ENCODE peak calls at places on chromosomes 6 and 20, in six cellular contexts. One of them, this sample, is unnamed.

GRCh38 chr6:11793277-11793676 is 14.7 kb upstream of the ADTRP start:
- DNase-seq in skeletal muscle cell: no peak
- DNase-seq in transverse colon: no peak
- DNase-seq in activated CD4-positive, alpha-beta memory T cell treated with anti-CD3 and anti-CD28 coated beads, Interleukin-2, amount 10 ng/mL, durations not matched to agents 7 days and 5 days: no peak
- DNase-seq in HS-5: no peak
- DNase-seq in activated naive CD4-positive, alpha-beta T cell treated with anti-CD3 and anti-CD28 coated beads for 36 hours: no peak
- DNase-seq in this sample: no peak

GRCh38 chr6:50264995-50265571 is 215.4 kb upstream of the DEFB112 start:
- DNase-seq in skeletal muscle cell: no peak
- DNase-seq in transverse colon: no peak
- DNase-seq in activated CD4-positive, alpha-beta memory T cell treated with anti-CD3 and anti-CD28 coated beads, Interleukin-2, amount 10 ng/mL, durations not matched to agents 7 days and 5 days: no peak
- DNase-seq in HS-5: no peak
- DNase-seq in activated naive CD4-positive, alpha-beta T cell treated with anti-CD3 and anti-CD28 coated beads for 36 hours: no peak
- DNase-seq in this sample: no peak

GRCh38 chr6:168163096-168163731 is 84.2 kb upstream of the FRMD1 start:
- DNase-seq in skeletal muscle cell: no peak
- DNase-seq in transverse colon: peak
- DNase-seq in activated CD4-positive, alpha-beta memory T cell treated with anti-CD3 and anti-CD28 coated beads, Interleukin-2, amount 10 ng/mL, durations not matched to agents 7 days and 5 days: no peak
- DNase-seq in HS-5: no peak
- DNase-seq in activated naive CD4-positive, alpha-beta T cell treated with anti-CD3 and anti-CD28 coated beads for 36 hours: no peak
- DNase-seq in this sample: no peak

GRCh38 chr20:39474829-39475228 is 512.7 kb downstream of the DHX35 start:
- DNase-seq in skeletal muscle cell: no peak
- DNase-seq in transverse colon: no peak
- DNase-seq in activated CD4-positive, alpha-beta memory T cell treated with anti-CD3 and anti-CD28 coated beads, Interleukin-2, amount 10 ng/mL, durations not matched to agents 7 days and 5 days: no peak
- DNase-seq in HS-5: no peak
- DNase-seq in activated naive CD4-positive, alpha-beta T cell treated with anti-CD3 and anti-CD28 coated beads for 36 hours: no peak
- DNase-seq in this sample: no peak

GRCh38 chr6:152978058-152978457 is 4.8 kb downstream of the FBXO5 start:
- DNase-seq in skeletal muscle cell: no peak
- DNase-seq in transverse colon: no peak
- DNase-seq in activated CD4-positive, alpha-beta memory T cell treated with anti-CD3 and anti-CD28 coated beads, Interleukin-2, amount 10 ng/mL, durations not matched to agents 7 days and 5 days: no peak
- DNase-seq in HS-5: no peak
- DNase-seq in activated naive CD4-positive, alpha-beta T cell treated with anti-CD3 and anti-CD28 coated beads for 36 hours: no peak
- DNase-seq in this sample: no peak

GRCh38 chr6:10413850-10414765 is 766 bp downstream of the TFAP2A start:
- DNase-seq in skeletal muscle cell: no peak
- DNase-seq in transverse colon: no peak
- DNase-seq in activated CD4-positive, alpha-beta memory T cell treated with anti-CD3 and anti-CD28 coated beads, Interleukin-2, amount 10 ng/mL, durations not matched to agents 7 days and 5 days: no peak
- DNase-seq in HS-5: no peak
- DNase-seq in activated naive CD4-positive, alpha-beta T cell treated with anti-CD3 and anti-CD28 coated beads for 36 hours: no peak
- DNase-seq in this sample: no peak

GRCh38 chr6:111481836-111482235 is 1.2 kb downstream of the REV3L start:
- DNase-seq in skeletal muscle cell: no peak
- DNase-seq in transverse colon: no peak
- DNase-seq in activated CD4-positive, alpha-beta memory T cell treated with anti-CD3 and anti-CD28 coated beads, Interleukin-2, amount 10 ng/mL, durations not matched to agents 7 days and 5 days: no peak
- DNase-seq in HS-5: no peak
- DNase-seq in activated naive CD4-positive, alpha-beta T cell treated with anti-CD3 and anti-CD28 coated beads for 36 hours: no peak
- DNase-seq in this sample: no peak

GRCh38 chr6:134619789-134620188 is 301.9 kb upstream of the SGK1 start:
- DNase-seq in skeletal muscle cell: peak
- DNase-seq in transverse colon: no peak
- DNase-seq in activated CD4-positive, alpha-beta memory T cell treated with anti-CD3 and anti-CD28 coated beads, Interleukin-2, amount 10 ng/mL, durations not matched to agents 7 days and 5 days: no peak
- DNase-seq in HS-5: no peak
- DNase-seq in activated naive CD4-positive, alpha-beta T cell treated with anti-CD3 and anti-CD28 coated beads for 36 hours: no peak
- DNase-seq in this sample: no peak

GRCh38 chr20:22411568-22412450 is 172.6 kb downstream of the FOXA2 start:
- DNase-seq in skeletal muscle cell: no peak
- DNase-seq in transverse colon: no peak
- DNase-seq in activated CD4-positive, alpha-beta memory T cell treated with anti-CD3 and anti-CD28 coated beads, Interleukin-2, amount 10 ng/mL, durations not matched to agents 7 days and 5 days: no peak
- DNase-seq in HS-5: no peak
- DNase-seq in activated naive CD4-positive, alpha-beta T cell treated with anti-CD3 and anti-CD28 coated beads for 36 hours: no peak
- DNase-seq in this sample: no peak

GRCh38 chr20:25508083-25508770 is 77.1 kb downstream of the NINL start:
- DNase-seq in skeletal muscle cell: peak
- DNase-seq in transverse colon: peak
- DNase-seq in activated CD4-positive, alpha-beta memory T cell treated with anti-CD3 and anti-CD28 coated beads, Interleukin-2, amount 10 ng/mL, durations not matched to agents 7 days and 5 days: no peak
- DNase-seq in HS-5: no peak
- DNase-seq in activated naive CD4-positive, alpha-beta T cell treated with anti-CD3 and anti-CD28 coated beads for 36 hours: no peak
- DNase-seq in this sample: no peak

GRCh38 chr20:50320910-50321796 is 130.5 kb downstream of the CEBPB start:
- DNase-seq in skeletal muscle cell: peak
- DNase-seq in transverse colon: peak
- DNase-seq in activated CD4-positive, alpha-beta memory T cell treated with anti-CD3 and anti-CD28 coated beads, Interleukin-2, amount 10 ng/mL, durations not matched to agents 7 days and 5 days: peak
- DNase-seq in HS-5: peak
- DNase-seq in activated naive CD4-positive, alpha-beta T cell treated with anti-CD3 and anti-CD28 coated beads for 36 hours: no peak
- DNase-seq in this sample: no peak

GRCh38 chr6:87322304-87323212 is at the start of gene SMIM8:
- DNase-seq in skeletal muscle cell: peak
- DNase-seq in transverse colon: peak
- DNase-seq in activated CD4-positive, alpha-beta memory T cell treated with anti-CD3 and anti-CD28 coated beads, Interleukin-2, amount 10 ng/mL, durations not matched to agents 7 days and 5 days: peak
- DNase-seq in HS-5: peak
- DNase-seq in activated naive CD4-positive, alpha-beta T cell treated with anti-CD3 and anti-CD28 coated beads for 36 hours: peak
- DNase-seq in this sample: peak

GRCh38 chr6:157892363-157892878 is 69.4 kb downstream of the SNX9 start:
- DNase-seq in skeletal muscle cell: no peak
- DNase-seq in transverse colon: no peak
- DNase-seq in activated CD4-positive, alpha-beta memory T cell treated with anti-CD3 and anti-CD28 coated beads, Interleukin-2, amount 10 ng/mL, durations not matched to agents 7 days and 5 days: no peak
- DNase-seq in HS-5: no peak
- DNase-seq in activated naive CD4-positive, alpha-beta T cell treated with anti-CD3 and anti-CD28 coated beads for 36 hours: no peak
- DNase-seq in this sample: no peak

GRCh38 chr6:82408952-82409421 is 45.4 kb downstream of the TPBG start:
- DNase-seq in skeletal muscle cell: peak
- DNase-seq in transverse colon: no peak
- DNase-seq in activated CD4-positive, alpha-beta memory T cell treated with anti-CD3 and anti-CD28 coated beads, Interleukin-2, amount 10 ng/mL, durations not matched to agents 7 days and 5 days: no peak
- DNase-seq in HS-5: peak
- DNase-seq in activated naive CD4-positive, alpha-beta T cell treated with anti-CD3 and anti-CD28 coated beads for 36 hours: no peak
- DNase-seq in this sample: no peak

GRCh38 chr6:2980465-2980855 is 9.1 kb upstream of the SERPINB6 start:
- DNase-seq in skeletal muscle cell: no peak
- DNase-seq in transverse colon: no peak
- DNase-seq in activated CD4-positive, alpha-beta memory T cell treated with anti-CD3 and anti-CD28 coated beads, Interleukin-2, amount 10 ng/mL, durations not matched to agents 7 days and 5 days: no peak
- DNase-seq in HS-5: no peak
- DNase-seq in activated naive CD4-positive, alpha-beta T cell treated with anti-CD3 and anti-CD28 coated beads for 36 hours: no peak
- DNase-seq in this sample: no peak

GRCh38 chr6:35415065-35415880 is 36.9 kb upstream of the FANCE start:
- DNase-seq in skeletal muscle cell: peak
- DNase-seq in transverse colon: peak
- DNase-seq in activated CD4-positive, alpha-beta memory T cell treated with anti-CD3 and anti-CD28 coated beads, Interleukin-2, amount 10 ng/mL, durations not matched to agents 7 days and 5 days: peak
- DNase-seq in HS-5: no peak
- DNase-seq in activated naive CD4-positive, alpha-beta T cell treated with anti-CD3 and anti-CD28 coated beads for 36 hours: peak
- DNase-seq in this sample: peak

GRCh38 chr6:83592770-83593394 is 80.5 kb downstream of the PRSS35 start:
- DNase-seq in skeletal muscle cell: no peak
- DNase-seq in transverse colon: no peak
- DNase-seq in activated CD4-positive, alpha-beta memory T cell treated with anti-CD3 and anti-CD28 coated beads, Interleukin-2, amount 10 ng/mL, durations not matched to agents 7 days and 5 days: no peak
- DNase-seq in HS-5: no peak
- DNase-seq in activated naive CD4-positive, alpha-beta T cell treated with anti-CD3 and anti-CD28 coated beads for 36 hours: no peak
- DNase-seq in this sample: no peak

GRCh38 chr6:89536230-89536629 is 102.3 kb downstream of the LYRM2 start:
- DNase-seq in skeletal muscle cell: no peak
- DNase-seq in transverse colon: no peak
- DNase-seq in activated CD4-positive, alpha-beta memory T cell treated with anti-CD3 and anti-CD28 coated beads, Interleukin-2, amount 10 ng/mL, durations not matched to agents 7 days and 5 days: no peak
- DNase-seq in HS-5: no peak
- DNase-seq in activated naive CD4-positive, alpha-beta T cell treated with anti-CD3 and anti-CD28 coated beads for 36 hours: no peak
- DNase-seq in this sample: no peak

GRCh38 chr6:34792605-34793500 is 970 bp downstream of the BLTP3A start:
- DNase-seq in skeletal muscle cell: no peak
- DNase-seq in transverse colon: peak
- DNase-seq in activated CD4-positive, alpha-beta memory T cell treated with anti-CD3 and anti-CD28 coated beads, Interleukin-2, amount 10 ng/mL, durations not matched to agents 7 days and 5 days: peak
- DNase-seq in HS-5: no peak
- DNase-seq in activated naive CD4-positive, alpha-beta T cell treated with anti-CD3 and anti-CD28 coated beads for 36 hours: peak
- DNase-seq in this sample: peak

GRCh38 chr6:2863901-2864300 is 22.2 kb upstream of the SERPINB1 start:
- DNase-seq in skeletal muscle cell: no peak
- DNase-seq in transverse colon: no peak
- DNase-seq in activated CD4-positive, alpha-beta memory T cell treated with anti-CD3 and anti-CD28 coated beads, Interleukin-2, amount 10 ng/mL, durations not matched to agents 7 days and 5 days: no peak
- DNase-seq in HS-5: no peak
- DNase-seq in activated naive CD4-positive, alpha-beta T cell treated with anti-CD3 and anti-CD28 coated beads for 36 hours: no peak
- DNase-seq in this sample: peak

GRCh38 chr6:21500314-21500713 is 93.2 kb upstream of the SOX4 start:
- DNase-seq in skeletal muscle cell: no peak
- DNase-seq in transverse colon: no peak
- DNase-seq in activated CD4-positive, alpha-beta memory T cell treated with anti-CD3 and anti-CD28 coated beads, Interleukin-2, amount 10 ng/mL, durations not matched to agents 7 days and 5 days: no peak
- DNase-seq in HS-5: no peak
- DNase-seq in activated naive CD4-positive, alpha-beta T cell treated with anti-CD3 and anti-CD28 coated beads for 36 hours: no peak
- DNase-seq in this sample: no peak

GRCh38 chr20:53899351-53900167 is 170.8 kb downstream of the BCAS1 start:
- DNase-seq in skeletal muscle cell: peak
- DNase-seq in transverse colon: peak
- DNase-seq in activated CD4-positive, alpha-beta memory T cell treated with anti-CD3 and anti-CD28 coated beads, Interleukin-2, amount 10 ng/mL, durations not matched to agents 7 days and 5 days: peak
- DNase-seq in HS-5: peak
- DNase-seq in activated naive CD4-positive, alpha-beta T cell treated with anti-CD3 and anti-CD28 coated beads for 36 hours: peak
- DNase-seq in this sample: peak

GRCh38 chr6:4103929-4104328 is 25.0 kb upstream of the FAM217A start:
- DNase-seq in skeletal muscle cell: no peak
- DNase-seq in transverse colon: no peak
- DNase-seq in activated CD4-positive, alpha-beta memory T cell treated with anti-CD3 and anti-CD28 coated beads, Interleukin-2, amount 10 ng/mL, durations not matched to agents 7 days and 5 days: no peak
- DNase-seq in HS-5: no peak
- DNase-seq in activated naive CD4-positive, alpha-beta T cell treated with anti-CD3 and anti-CD28 coated beads for 36 hours: no peak
- DNase-seq in this sample: no peak

GRCh38 chr6:134750669-134751068 is 199.2 kb downstream of the ALDH8A1 start:
- DNase-seq in skeletal muscle cell: peak
- DNase-seq in transverse colon: no peak
- DNase-seq in activated CD4-positive, alpha-beta memory T cell treated with anti-CD3 and anti-CD28 coated beads, Interleukin-2, amount 10 ng/mL, durations not matched to agents 7 days and 5 days: no peak
- DNase-seq in HS-5: no peak
- DNase-seq in activated naive CD4-positive, alpha-beta T cell treated with anti-CD3 and anti-CD28 coated beads for 36 hours: no peak
- DNase-seq in this sample: no peak

GRCh38 chr6:1043458-1043836 is 268.5 kb upstream of the FOXQ1 start:
- DNase-seq in skeletal muscle cell: no peak
- DNase-seq in transverse colon: no peak
- DNase-seq in activated CD4-positive, alpha-beta memory T cell treated with anti-CD3 and anti-CD28 coated beads, Interleukin-2, amount 10 ng/mL, durations not matched to agents 7 days and 5 days: no peak
- DNase-seq in HS-5: no peak
- DNase-seq in activated naive CD4-positive, alpha-beta T cell treated with anti-CD3 and anti-CD28 coated beads for 36 hours: no peak
- DNase-seq in this sample: no peak

GRCh38 chr6:69044534-69044933 is 409.5 kb downstream of the ADGRB3 start:
- DNase-seq in skeletal muscle cell: no peak
- DNase-seq in transverse colon: no peak
- DNase-seq in activated CD4-positive, alpha-beta memory T cell treated with anti-CD3 and anti-CD28 coated beads, Interleukin-2, amount 10 ng/mL, durations not matched to agents 7 days and 5 days: no peak
- DNase-seq in HS-5: no peak
- DNase-seq in activated naive CD4-positive, alpha-beta T cell treated with anti-CD3 and anti-CD28 coated beads for 36 hours: no peak
- DNase-seq in this sample: no peak

GRCh38 chr20:62258499-62259293 is 20.4 kb downstream of the OSBPL2 start:
- DNase-seq in skeletal muscle cell: peak
- DNase-seq in transverse colon: no peak
- DNase-seq in activated CD4-positive, alpha-beta memory T cell treated with anti-CD3 and anti-CD28 coated beads, Interleukin-2, amount 10 ng/mL, durations not matched to agents 7 days and 5 days: no peak
- DNase-seq in HS-5: peak
- DNase-seq in activated naive CD4-positive, alpha-beta T cell treated with anti-CD3 and anti-CD28 coated beads for 36 hours: no peak
- DNase-seq in this sample: no peak

GRCh38 chr20:63082939-63083735 is 76.4 kb upstream of the BHLHE23 start:
- DNase-seq in skeletal muscle cell: no peak
- DNase-seq in transverse colon: no peak
- DNase-seq in activated CD4-positive, alpha-beta memory T cell treated with anti-CD3 and anti-CD28 coated beads, Interleukin-2, amount 10 ng/mL, durations not matched to agents 7 days and 5 days: no peak
- DNase-seq in HS-5: no peak
- DNase-seq in activated naive CD4-positive, alpha-beta T cell treated with anti-CD3 and anti-CD28 coated beads for 36 hours: no peak
- DNase-seq in this sample: no peak

GRCh38 chr6:146077992-146078391 is 49.1 kb downstream of the GRM1 start:
- DNase-seq in skeletal muscle cell: no peak
- DNase-seq in transverse colon: no peak
- DNase-seq in activated CD4-positive, alpha-beta memory T cell treated with anti-CD3 and anti-CD28 coated beads, Interleukin-2, amount 10 ng/mL, durations not matched to agents 7 days and 5 days: no peak
- DNase-seq in HS-5: no peak
- DNase-seq in activated naive CD4-positive, alpha-beta T cell treated with anti-CD3 and anti-CD28 coated beads for 36 hours: no peak
- DNase-seq in this sample: no peak

GRCh38 chr20:58618694-58619540 is 32.2 kb upstream of the STX16 start:
- DNase-seq in skeletal muscle cell: no peak
- DNase-seq in transverse colon: no peak
- DNase-seq in activated CD4-positive, alpha-beta memory T cell treated with anti-CD3 and anti-CD28 coated beads, Interleukin-2, amount 10 ng/mL, durations not matched to agents 7 days and 5 days: no peak
- DNase-seq in HS-5: no peak
- DNase-seq in activated naive CD4-positive, alpha-beta T cell treated with anti-CD3 and anti-CD28 coated beads for 36 hours: no peak
- DNase-seq in this sample: no peak

GRCh38 chr20:38804682-38805501 is 605 bp upstream of the PPP1R16B start:
- DNase-seq in skeletal muscle cell: no peak
- DNase-seq in transverse colon: peak
- DNase-seq in activated CD4-positive, alpha-beta memory T cell treated with anti-CD3 and anti-CD28 coated beads, Interleukin-2, amount 10 ng/mL, durations not matched to agents 7 days and 5 days: peak
- DNase-seq in HS-5: no peak
- DNase-seq in activated naive CD4-positive, alpha-beta T cell treated with anti-CD3 and anti-CD28 coated beads for 36 hours: peak
- DNase-seq in this sample: peak

GRCh38 chr6:168051648-168052047 is 27.4 kb downstream of the FRMD1 start:
- DNase-seq in skeletal muscle cell: no peak
- DNase-seq in transverse colon: no peak
- DNase-seq in activated CD4-positive, alpha-beta memory T cell treated with anti-CD3 and anti-CD28 coated beads, Interleukin-2, amount 10 ng/mL, durations not matched to agents 7 days and 5 days: no peak
- DNase-seq in HS-5: no peak
- DNase-seq in activated naive CD4-positive, alpha-beta T cell treated with anti-CD3 and anti-CD28 coated beads for 36 hours: no peak
- DNase-seq in this sample: no peak

GRCh38 chr6:165049362-165049761 is 260.0 kb downstream of the C6orf118 start:
- DNase-seq in skeletal muscle cell: no peak
- DNase-seq in transverse colon: no peak
- DNase-seq in activated CD4-positive, alpha-beta memory T cell treated with anti-CD3 and anti-CD28 coated beads, Interleukin-2, amount 10 ng/mL, durations not matched to agents 7 days and 5 days: peak
- DNase-seq in HS-5: no peak
- DNase-seq in activated naive CD4-positive, alpha-beta T cell treated with anti-CD3 and anti-CD28 coated beads for 36 hours: peak
- DNase-seq in this sample: peak

GRCh38 chr6:100453701-100454521 is 10.8 kb downstream of the SIM1 start:
- DNase-seq in skeletal muscle cell: no peak
- DNase-seq in transverse colon: no peak
- DNase-seq in activated CD4-positive, alpha-beta memory T cell treated with anti-CD3 and anti-CD28 coated beads, Interleukin-2, amount 10 ng/mL, durations not matched to agents 7 days and 5 days: no peak
- DNase-seq in HS-5: no peak
- DNase-seq in activated naive CD4-positive, alpha-beta T cell treated with anti-CD3 and anti-CD28 coated beads for 36 hours: no peak
- DNase-seq in this sample: no peak

GRCh38 chr20:58408603-58409246 is 19.7 kb downstream of the VAPB start:
- DNase-seq in skeletal muscle cell: no peak
- DNase-seq in transverse colon: no peak
- DNase-seq in activated CD4-positive, alpha-beta memory T cell treated with anti-CD3 and anti-CD28 coated beads, Interleukin-2, amount 10 ng/mL, durations not matched to agents 7 days and 5 days: no peak
- DNase-seq in HS-5: no peak
- DNase-seq in activated naive CD4-positive, alpha-beta T cell treated with anti-CD3 and anti-CD28 coated beads for 36 hours: no peak
- DNase-seq in this sample: no peak

GRCh38 chr20:59438201-59438600 is 137.8 kb downstream of the EDN3 start:
- DNase-seq in skeletal muscle cell: no peak
- DNase-seq in transverse colon: no peak
- DNase-seq in activated CD4-positive, alpha-beta memory T cell treated with anti-CD3 and anti-CD28 coated beads, Interleukin-2, amount 10 ng/mL, durations not matched to agents 7 days and 5 days: no peak
- DNase-seq in HS-5: no peak
- DNase-seq in activated naive CD4-positive, alpha-beta T cell treated with anti-CD3 and anti-CD28 coated beads for 36 hours: no peak
- DNase-seq in this sample: no peak